ENCODE peak calls at places on chromosomes 11 and 22, in seven cellular contexts. One of them, this sample, is unnamed.

GRCh38 chr11:102196816-102197215 is 86.6 kb downstream of the YAP1 start:
- DNase-seq in MM.1S: no peak
- DNase-seq in stimulated activated CD4-positive, alpha-beta T cell treated with anti-CD3 and anti-CD28 coated beads, TNF-alpha, amount 100 ng/mL, for 1 hour: no peak
- DNase-seq in GM12892: no peak
- DNase-seq in dorsolateral prefrontal cortex: no peak
- DNase-seq in psoas muscle: no peak
- DNase-seq in stimulated activated CD8-positive, alpha-beta memory T cell treated with anti-CD3 and anti-CD28 coated beads, Interleukin-12 subunit alpha, Interleukin-12 subunit beta, amount 100 ng/mL, for 4 hours: no peak
- DNase-seq in this sample: no peak

GRCh38 chr11:933002-933820 is 7.5 kb downstream of the AP2A2 start:
- DNase-seq in MM.1S: no peak
- DNase-seq in stimulated activated CD4-positive, alpha-beta T cell treated with anti-CD3 and anti-CD28 coated beads, TNF-alpha, amount 100 ng/mL, for 1 hour: no peak
- DNase-seq in GM12892: no peak
- DNase-seq in dorsolateral prefrontal cortex: no peak
- DNase-seq in psoas muscle: no peak
- DNase-seq in stimulated activated CD8-positive, alpha-beta memory T cell treated with anti-CD3 and anti-CD28 coated beads, Interleukin-12 subunit alpha, Interleukin-12 subunit beta, amount 100 ng/mL, for 4 hours: no peak
- DNase-seq in this sample: no peak

GRCh38 chr22:37690407-37690806 is 4.3 kb downstream of the NOL12 start:
- DNase-seq in MM.1S: no peak
- DNase-seq in stimulated activated CD4-positive, alpha-beta T cell treated with anti-CD3 and anti-CD28 coated beads, TNF-alpha, amount 100 ng/mL, for 1 hour: no peak
- DNase-seq in GM12892: no peak
- DNase-seq in dorsolateral prefrontal cortex: no peak
- DNase-seq in psoas muscle: no peak
- DNase-seq in stimulated activated CD8-positive, alpha-beta memory T cell treated with anti-CD3 and anti-CD28 coated beads, Interleukin-12 subunit alpha, Interleukin-12 subunit beta, amount 100 ng/mL, for 4 hours: no peak
- DNase-seq in this sample: no peak

GRCh38 chr22:50184541-50185383 is 951 bp upstream of the TRABD start:
- DNase-seq in MM.1S: no peak
- DNase-seq in stimulated activated CD4-positive, alpha-beta T cell treated with anti-CD3 and anti-CD28 coated beads, TNF-alpha, amount 100 ng/mL, for 1 hour: no peak
- DNase-seq in GM12892: peak
- DNase-seq in dorsolateral prefrontal cortex: no peak
- DNase-seq in psoas muscle: no peak
- DNase-seq in stimulated activated CD8-positive, alpha-beta memory T cell treated with anti-CD3 and anti-CD28 coated beads, Interleukin-12 subunit alpha, Interleukin-12 subunit beta, amount 100 ng/mL, for 4 hours: no peak
- DNase-seq in this sample: no peak

GRCh38 chr11:58625826-58626460 is 3.5 kb downstream of the CNTF start:
- DNase-seq in MM.1S: no peak
- DNase-seq in stimulated activated CD4-positive, alpha-beta T cell treated with anti-CD3 and anti-CD28 coated beads, TNF-alpha, amount 100 ng/mL, for 1 hour: no peak
- DNase-seq in GM12892: no peak
- DNase-seq in dorsolateral prefrontal cortex: no peak
- DNase-seq in psoas muscle: no peak
- DNase-seq in stimulated activated CD8-positive, alpha-beta memory T cell treated with anti-CD3 and anti-CD28 coated beads, Interleukin-12 subunit alpha, Interleukin-12 subunit beta, amount 100 ng/mL, for 4 hours: no peak
- DNase-seq in this sample: no peak

GRCh38 chr22:33969052-33969451 is 48.8 kb upstream of the LARGE1 start:
- DNase-seq in MM.1S: no peak
- DNase-seq in stimulated activated CD4-positive, alpha-beta T cell treated with anti-CD3 and anti-CD28 coated beads, TNF-alpha, amount 100 ng/mL, for 1 hour: no peak
- DNase-seq in GM12892: no peak
- DNase-seq in dorsolateral prefrontal cortex: no peak
- DNase-seq in psoas muscle: no peak
- DNase-seq in stimulated activated CD8-positive, alpha-beta memory T cell treated with anti-CD3 and anti-CD28 coated beads, Interleukin-12 subunit alpha, Interleukin-12 subunit beta, amount 100 ng/mL, for 4 hours: no peak
- DNase-seq in this sample: no peak

GRCh38 chr22:44256860-44257560 is 55.7 kb downstream of the SHISAL1 start:
- DNase-seq in MM.1S: no peak
- DNase-seq in stimulated activated CD4-positive, alpha-beta T cell treated with anti-CD3 and anti-CD28 coated beads, TNF-alpha, amount 100 ng/mL, for 1 hour: no peak
- DNase-seq in GM12892: no peak
- DNase-seq in dorsolateral prefrontal cortex: no peak
- DNase-seq in psoas muscle: no peak
- DNase-seq in stimulated activated CD8-positive, alpha-beta memory T cell treated with anti-CD3 and anti-CD28 coated beads, Interleukin-12 subunit alpha, Interleukin-12 subunit beta, amount 100 ng/mL, for 4 hours: no peak
- DNase-seq in this sample: no peak

GRCh38 chr22:38437416-38437815 is 17.6 kb downstream of the KCNJ4 start:
- DNase-seq in MM.1S: no peak
- DNase-seq in stimulated activated CD4-positive, alpha-beta T cell treated with anti-CD3 and anti-CD28 coated beads, TNF-alpha, amount 100 ng/mL, for 1 hour: no peak
- DNase-seq in GM12892: no peak
- DNase-seq in dorsolateral prefrontal cortex: no peak
- DNase-seq in psoas muscle: no peak
- DNase-seq in stimulated activated CD8-positive, alpha-beta memory T cell treated with anti-CD3 and anti-CD28 coated beads, Interleukin-12 subunit alpha, Interleukin-12 subunit beta, amount 100 ng/mL, for 4 hours: no peak
- DNase-seq in this sample: no peak

GRCh38 chr11:33640730-33641371 is 59.8 kb downstream of the C11orf91 start:
- DNase-seq in MM.1S: no peak
- DNase-seq in stimulated activated CD4-positive, alpha-beta T cell treated with anti-CD3 and anti-CD28 coated beads, TNF-alpha, amount 100 ng/mL, for 1 hour: no peak
- DNase-seq in GM12892: no peak
- DNase-seq in dorsolateral prefrontal cortex: no peak
- DNase-seq in psoas muscle: no peak
- DNase-seq in stimulated activated CD8-positive, alpha-beta memory T cell treated with anti-CD3 and anti-CD28 coated beads, Interleukin-12 subunit alpha, Interleukin-12 subunit beta, amount 100 ng/mL, for 4 hours: no peak
- DNase-seq in this sample: peak

GRCh38 chr11:95231881-95232605 is 1.0 kb upstream of the SESN3 start:
- DNase-seq in MM.1S: peak
- DNase-seq in stimulated activated CD4-positive, alpha-beta T cell treated with anti-CD3 and anti-CD28 coated beads, TNF-alpha, amount 100 ng/mL, for 1 hour: no peak
- DNase-seq in GM12892: no peak
- DNase-seq in dorsolateral prefrontal cortex: peak
- DNase-seq in psoas muscle: peak
- DNase-seq in stimulated activated CD8-positive, alpha-beta memory T cell treated with anti-CD3 and anti-CD28 coated beads, Interleukin-12 subunit alpha, Interleukin-12 subunit beta, amount 100 ng/mL, for 4 hours: peak
- DNase-seq in this sample: peak

GRCh38 chr11:28107331-28107725 is 628 bp downstream of the KIF18A start:
- DNase-seq in MM.1S: peak
- DNase-seq in stimulated activated CD4-positive, alpha-beta T cell treated with anti-CD3 and anti-CD28 coated beads, TNF-alpha, amount 100 ng/mL, for 1 hour: no peak
- DNase-seq in GM12892: no peak
- DNase-seq in dorsolateral prefrontal cortex: no peak
- DNase-seq in psoas muscle: no peak
- DNase-seq in stimulated activated CD8-positive, alpha-beta memory T cell treated with anti-CD3 and anti-CD28 coated beads, Interleukin-12 subunit alpha, Interleukin-12 subunit beta, amount 100 ng/mL, for 4 hours: no peak
- DNase-seq in this sample: no peak

This sample was measured in caudate nucleus.